ENCODE peak calls at places on chromosomes 6 and 20, in eight cellular contexts. B is T47D; N is CD8-positive, alpha-beta T cell; R is activated CD4-positive, alpha-beta memory T cell treated with anti-CD3 and anti-CD28 coated beads, Interleukin-2, amount 10 ng/mL, durations not matched to agents 7 days and 5 days; O is activated T-cell treated with anti-CD3 and anti-CD28 coated beads, Interleukin-2, amount 50 U/mL, for 72 hours; K is K562; A is skeletal muscle cell; F is OCI-LY7. T is an unnamed sample.

GRCh38 chr20:53984781-53985518 is 85.4 kb downstream of the BCAS1 start:
- DNase-seq in B (no peak), N (no peak), R (no peak), O (no peak), K (no peak), A (no peak), F (no peak), T (no peak)

GRCh38 chr20:57536759-57537724 is 12.1 kb upstream of the CTCFL start:
- DNase-seq in B (no peak), N (no peak), R (no peak), O (no peak), K (no peak), A (no peak), F (no peak), T (no peak)

GRCh38 chr6:38387994-38388393 is 251.7 kb downstream of the BTBD9 start:
- DNase-seq in B (no peak), N (no peak), R (no peak), O (no peak), K (no peak), A (peak), F (no peak), T (no peak)

GRCh38 chr6:161023316-161023715 is 31.7 kb downstream of the MAP3K4 start:
- DNase-seq in B (no peak), N (no peak), R (no peak), O (no peak), K (no peak), A (no peak), F (no peak), T (no peak)

GRCh38 chr20:48241482-48241881 is 456.2 kb upstream of the SULF2 start:
- DNase-seq in B (no peak), N (no peak), R (no peak), O (no peak), K (no peak), A (no peak), F (no peak), T (no peak)

GRCh38 chr6:25193147-25193864 is 85.9 kb upstream of the CARMIL1 start:
- DNase-seq in B (no peak), N (no peak), R (no peak), O (no peak), K (no peak), A (peak), F (no peak), T (peak)

GRCh38 chr6:41182069-41183034 is 18.6 kb downstream of the TREML2 start:
- DNase-seq in B (peak), N (peak), R (peak), O (peak), K (peak), A (peak), F (peak), T (peak)

GRCh38 chr6:158303210-158303731 is 9.0 kb upstream of the TULP4 start:
- DNase-seq in B (no peak), N (no peak), R (no peak), O (no peak), K (no peak), A (no peak), F (no peak), T (no peak)

GRCh38 chr6:105803439-105803838 is 282.7 kb upstream of the PRDM1 start:
- DNase-seq in B (no peak), N (no peak), R (no peak), O (no peak), K (no peak), A (no peak), F (no peak), T (peak)

GRCh38 chr6:100948381-100949133 is 67.4 kb upstream of the ASCC3 start:
- DNase-seq in B (no peak), N (no peak), R (no peak), O (no peak), K (no peak), A (no peak), F (no peak), T (no peak)

GRCh38 chr6:28977351-28978136 is 27.6 kb downstream of the ZNF311 start:
- DNase-seq in B (no peak), N (peak), R (no peak), O (peak), K (no peak), A (no peak), F (no peak), T (peak)

GRCh38 chr6:142284419-142284818 is 17.4 kb upstream of the ADGRG6 start:
- DNase-seq in B (no peak), N (no peak), R (no peak), O (no peak), K (no peak), A (no peak), F (no peak), T (no peak)

GRCh38 chr6:85690071-85690470 is 47.4 kb upstream of the SYNCRIP start:
- DNase-seq in B (no peak), N (no peak), R (no peak), O (no peak), K (no peak), A (no peak), F (no peak), T (no peak)